ENCODE peak calls at places on chromosomes 3 and 15, in seven cellular contexts. Z is cardiac fibroblast; M is heart left ventricle; A is T-cell; I is iPS-NIHi11; S is stimulated activated CD8-positive, alpha-beta memory T cell treated with anti-CD3 and anti-CD28 coated beads, Interleukin-4, amount 100 ng/mL, for 48 hours; Y is HAP-1. N is an unnamed sample.

GRCh38 chr3:24128195-24129005 is 183.3 kb downstream of the NR1D2 start:
- DNase-seq in M (no peak), Z (peak), I (no peak), A (no peak), Y (no peak), S (no peak), N (peak)

GRCh38 chr3:172148702-172149565 is 109.6 kb downstream of the FNDC3B start:
- DNase-seq in I (no peak), Y (no peak), A (no peak), S (no peak), Z (no peak), M (no peak), N (no peak)

GRCh38 chr3:195746346-195746745 is 25.6 kb downstream of the MUC20 start:
- DNase-seq in M (no peak), Z (no peak), Y (no peak), S (no peak), A (no peak), I (no peak), N (no peak)

GRCh38 chr15:27449940-27450339 is 479.0 kb downstream of the GABRG3 start:
- DNase-seq in M (no peak), I (no peak), Y (no peak), Z (no peak), A (no peak), S (no peak), N (no peak)

GRCh38 chr15:68497206-68497910 is 65.4 kb upstream of the ITGA11 start:
- DNase-seq in S (no peak), A (no peak), I (no peak), M (no peak), Z (no peak), Y (no peak), N (no peak)

GRCh38 chr15:58467121-58467721 is 35.4 kb downstream of the LIPC start:
- DNase-seq in M (no peak), I (no peak), Y (no peak), A (no peak), S (no peak), Z (no peak), N (no peak)

GRCh38 chr3:130906374-130906995 is 12.6 kb downstream of the ATP2C1 start:
- DNase-seq in Z (peak), A (no peak), I (no peak), M (no peak), Y (no peak), S (no peak), N (no peak)

GRCh38 chr15:74409225-74409624 is 24.5 kb downstream of the SEMA7A start:
- DNase-seq in M (no peak), A (no peak), S (no peak), Y (no peak), I (no peak), Z (no peak), N (no peak)

GRCh38 chr15:56208641-56209155 is 35.0 kb downstream of the RFX7 start:
- DNase-seq in M (no peak), Y (no peak), A (no peak), Z (peak), S (no peak), I (no peak), N (peak)

GRCh38 chr3:52237006-52237658 is 1.8 kb downstream of the TWF2 start:
- DNase-seq in M (no peak), Y (no peak), A (no peak), Z (no peak), I (no peak), S (no peak), N (no peak)

GRCh38 chr15:55084216-55084615 is 112.5 kb downstream of the RSL24D1 start:
- DNase-seq in A (no peak), Z (peak), S (no peak), I (no peak), Y (no peak), M (no peak), N (no peak)

GRCh38 chr3:148319161-148319915 is 378.4 kb upstream of the AGTR1 start:
- DNase-seq in A (no peak), Y (no peak), I (no peak), M (no peak), Z (peak), S (no peak), N (peak)

GRCh38 chr15:62981071-62981470 is 61.5 kb upstream of the TPM1 start:
- DNase-seq in Z (no peak), A (no peak), M (no peak), I (no peak), Y (no peak), S (no peak), N (no peak)

GRCh38 chr3:90184861-90185260 is 1077.4 kb downstream of the EPHA3 start:
- DNase-seq in A (no peak), I (no peak), S (no peak), M (no peak), Z (peak), Y (no peak), N (peak)

GRCh38 chr3:159764211-159765024 is 224.2 kb upstream of the IL12A start:
- DNase-seq in M (peak), S (peak), A (no peak), Y (peak), I (peak), Z (peak), N (no peak)

GRCh38 chr15:51195459-51195858 is 100.8 kb upstream of the TNFAIP8L3 start:
- DNase-seq in Z (peak), Y (no peak), I (no peak), A (no peak), M (no peak), S (no peak), N (peak)

GRCh38 chr3:179450901-179451334 is 352 bp downstream of the GNB4 start:
- DNase-seq in Z (peak), A (no peak), S (peak), I (peak), Y (no peak), M (no peak), N (peak)

GRCh38 chr3:67335813-67336212 is 318.6 kb downstream of the SUCLG2 start:
- DNase-seq in A (no peak), Y (no peak), Z (no peak), M (no peak), S (no peak), I (peak), N (no peak)

GRCh38 chr15:47820047-47820779 is 102.9 kb downstream of the SEMA6D start:
- DNase-seq in Z (peak), A (no peak), S (no peak), I (no peak), M (no peak), Y (no peak), N (peak)

GRCh38 chr3:172038823-172039222 is 555 bp upstream of the FNDC3B start:
- DNase-seq in Y (no peak), M (peak), I (no peak), Z (peak), S (no peak), A (no peak), N (no peak)